ENCODE peak calls at places on chromosomes 3 and 15, in nine cellular contexts. F, R, Y, I, D, K, H, J and L are unnamed samples.
A peak's percentile ranks its signal among the peaks of the same experiment; 100 is the strongest.

GRCh38 chr3:57733790-57734189 is 22.3 kb upstream of the SLMAP start:
- DNase-seq in F (no peak), R (no peak), Y (no peak), I (no peak), D (no peak), K (no peak), H (no peak), J (no peak), L (no peak)

GRCh38 chr15:87973456-87974215 is 282.9 kb downstream of the NTRK3 start:
- DNase-seq in F (no peak), R (no peak), Y (no peak), I (no peak), D (no peak), K (no peak), H (no peak), J (no peak), L (no peak)

GRCh38 chr3:17973559-17973906 is 231.1 kb upstream of the TBC1D5 start:
- DNase-seq in F (no peak), R (no peak), Y (no peak), I (no peak), D (no peak), K (no peak), H (no peak), J (no peak), L (no peak)

GRCh38 chr3:179015551-179016020 is 56.0 kb downstream of the ZMAT3 start:
- DNase-seq in F (peak; percentile 42), R (peak; percentile 70), Y (peak; percentile 78), I (peak; percentile 59), D (peak; percentile 87), K (peak; percentile 84), H (no peak), J (no peak), L (peak; percentile 67)

GRCh38 chr15:65209701-65210643 is 1.3 kb downstream of the CILP start:
- DNase-seq in F (no peak), R (no peak), Y (no peak), I (no peak), D (no peak), K (no peak), H (no peak), J (no peak), L (no peak)

GRCh38 chr3:113232367-113232766 is 21.0 kb downstream of the BOC start:
- DNase-seq in F (no peak), R (no peak), Y (no peak), I (no peak), D (no peak), K (no peak), H (no peak), J (no peak), L (no peak)

GRCh38 chr3:126105691-126106187 is 21.8 kb upstream of the SLC41A3 start:
- DNase-seq in F (no peak), R (no peak), Y (no peak), I (no peak), D (no peak), K (no peak), H (no peak), J (no peak), L (no peak)

GRCh38 chr15:70258369-70259029 is 160.8 kb upstream of the TLE3 start:
- DNase-seq in F (no peak), R (no peak), Y (no peak), I (peak; percentile 22), D (no peak), K (peak; percentile 48), H (no peak), J (no peak), L (peak; percentile 52)

GRCh38 chr3:67907735-67908134 is 253.3 kb upstream of the SUCLG2 start:
- DNase-seq in F (no peak), R (no peak), Y (no peak), I (no peak), D (no peak), K (peak; percentile 20), H (no peak), J (no peak), L (no peak)

GRCh38 chr3:50516048-50516871 is 12.8 kb upstream of the CACNA2D2 start:
- DNase-seq in F (no peak), R (no peak), Y (no peak), I (no peak), D (no peak), K (no peak), H (peak; percentile 30), J (peak; percentile 72), L (peak; percentile 87)

GRCh38 chr15:42457445-42458442 is 33.2 kb downstream of the ZNF106 start:
- DNase-seq in F (peak; percentile 59), R (peak; percentile 88), Y (no peak), I (no peak), D (no peak), K (peak; percentile 70), H (peak; percentile 50), J (peak; percentile 49), L (no peak)

GRCh38 chr15:76162050-76162425 is 102.3 kb downstream of the TMEM266 start:
- DNase-seq in F (no peak), R (no peak), Y (no peak), I (no peak), D (no peak), K (no peak), H (no peak), J (no peak), L (no peak)

GRCh38 chr3:125651246-125651645 is 55.9 kb upstream of the OSBPL11 start:
- DNase-seq in F (no peak), R (no peak), Y (no peak), I (no peak), D (no peak), K (no peak), H (no peak), J (peak; percentile 46), L (peak; percentile 23)

GRCh38 chr15:78077860-78078187 is 313 bp upstream of the TBC1D2B start:
- DNase-seq in F (no peak), R (no peak), Y (no peak), I (no peak), D (no peak), K (no peak), H (no peak), J (no peak), L (no peak)

GRCh38 chr15:35827156-35827555 is 281.2 kb upstream of the DPH6 start:
- DNase-seq in F (no peak), R (no peak), Y (no peak), I (no peak), D (no peak), K (no peak), H (no peak), J (no peak), L (no peak)

GRCh38 chr3:43017593-43018195 is 38.6 kb downstream of the GASK1A start:
- DNase-seq in F (no peak), R (no peak), Y (no peak), I (no peak), D (no peak), K (no peak), H (no peak), J (no peak), L (no peak)

GRCh38 chr3:38114875-38115644 is 21.9 kb downstream of the ACAA1 start:
- DNase-seq in F (no peak), R (no peak), Y (no peak), I (no peak), D (no peak), K (no peak), H (peak; percentile 23), J (no peak), L (no peak)

GRCh38 chr3:50165388-50166308 is 10.5 kb downstream of the SEMA3F start:
- DNase-seq in F (peak; percentile 67), R (no peak), Y (no peak), I (no peak), D (no peak), K (peak; percentile 24), H (no peak), J (no peak), L (no peak)

GRCh38 chr3:53181024-53181371 is 20.0 kb downstream of the PRKCD start:
- DNase-seq in F (no peak), R (no peak), Y (no peak), I (no peak), D (no peak), K (no peak), H (no peak), J (no peak), L (no peak)

GRCh38 chr3:71616571-71617021 is 33.1 kb upstream of the FOXP1 start:
- DNase-seq in F (no peak), R (no peak), Y (no peak), I (no peak), D (no peak), K (no peak), H (no peak), J (no peak), L (no peak)

GRCh38 chr15:67465196-67465952 is 55.6 kb upstream of the C15orf61 start:
- DNase-seq in F (no peak), R (no peak), Y (no peak), I (no peak), D (no peak), K (no peak), H (no peak), J (no peak), L (no peak)

GRCh38 chr15:44468713-44469385 is 41.4 kb downstream of the CTDSPL2 start:
- DNase-seq in F (no peak), R (no peak), Y (no peak), I (no peak), D (no peak), K (no peak), H (no peak), J (no peak), L (no peak)

GRCh38 chr3:157354254-157354653 is 82.4 kb upstream of the PTX3 start:
- DNase-seq in F (no peak), R (no peak), Y (no peak), I (no peak), D (no peak), K (no peak), H (no peak), J (no peak), L (no peak)

GRCh38 chr3:123285479-123285878 is 83.7 kb downstream of the SEC22A start:
- DNase-seq in F (no peak), R (no peak), Y (no peak), I (no peak), D (no peak), K (no peak), H (no peak), J (no peak), L (no peak)

GRCh38 chr15:69926011-69926410 is 171.7 kb downstream of the TLE3 start:
- DNase-seq in F (peak; percentile 3), R (no peak), Y (no peak), I (no peak), D (no peak), K (no peak), H (no peak), J (no peak), L (no peak)